ENCODE peak calls at places on chromosomes 6 and 20, in five cellular contexts. D, M, U, B and L are unnamed samples.

GRCh38 chr6:20740088-20740487 is 205.8 kb downstream of the CDKAL1 start:
- DNase-seq in B (no peak), M (no peak), U (no peak), D (no peak), L (no peak)

GRCh38 chr6:76684881-76685280 is 612.4 kb upstream of the IMPG1 start:
- DNase-seq in B (no peak), U (no peak), M (no peak), D (no peak), L (no peak)

GRCh38 chr6:35016417-35017221 is 124.5 kb downstream of the TCP11 start:
- DNase-seq in U (peak; percentile 85), B (peak; percentile 27), M (no peak), D (peak; percentile 31), L (peak; percentile 50)

GRCh38 chr20:38460040-38460623 is 12.5 kb upstream of the RALGAPB start:
- DNase-seq in M (no peak), U (peak; percentile 39), D (no peak), B (peak; percentile 74), L (no peak)

GRCh38 chr6:132797975-132798819 is at the start of gene SLC18B1:
- DNase-seq in D (peak; percentile 60), B (no peak), U (peak; percentile 79), M (no peak), L (peak; percentile 72)

GRCh38 chr6:90078513-90079289 is 184.4 kb downstream of the GJA10 start:
- DNase-seq in B (no peak), D (no peak), M (no peak), U (no peak), L (no peak)

GRCh38 chr6:100001915-100002388 is 7.9 kb upstream of the MCHR2 start:
- DNase-seq in M (peak; percentile 3), U (no peak), D (peak; percentile 45), B (peak; percentile 27), L (peak; percentile 51)

GRCh38 chr20:57908226-57908625 is 198.4 kb upstream of the PMEPA1 start:
- DNase-seq in M (no peak), U (no peak), D (no peak), B (no peak), L (no peak)

GRCh38 chr6:43093361-43094289 is 17.5 kb downstream of the PTK7 start:
- DNase-seq in D (peak; percentile 34), B (no peak), M (no peak), U (peak; percentile 86), L (no peak)

GRCh38 chr6:165986647-165987482 is 180.8 kb downstream of the TBXT start:
- DNase-seq in M (no peak), D (no peak), B (no peak), U (peak; percentile 81), L (no peak)

GRCh38 chr6:21856096-21856825 is 262.7 kb downstream of the SOX4 start:
- DNase-seq in D (no peak), M (no peak), U (no peak), B (peak; percentile 54), L (no peak)

GRCh38 chr6:2713473-2714358 is 37.0 kb downstream of the MYLK4 start:
- DNase-seq in U (no peak), B (peak; percentile 83), D (no peak), M (no peak), L (no peak)

GRCh38 chr6:73704260-73704659 is 8.3 kb downstream of the CD109 start:
- DNase-seq in B (peak; percentile 92), M (no peak), D (no peak), U (no peak), L (no peak)

GRCh38 chr6:52697903-52698302 is 27.0 kb downstream of the TMEM14A start:
- DNase-seq in D (no peak), M (no peak), B (no peak), U (no peak), L (no peak)

GRCh38 chr6:11253594-11253993 is 21.1 kb upstream of the NEDD9 start:
- DNase-seq in U (no peak), B (no peak), M (no peak), D (no peak), L (no peak)

GRCh38 chr20:20593447-20594170 is 118.8 kb downstream of the RALGAPA2 start:
- DNase-seq in U (no peak), B (no peak), D (no peak), M (no peak), L (no peak)

GRCh38 chr6:18207438-18207837 is 52.2 kb downstream of the KDM1B start:
- DNase-seq in U (peak; percentile 84), D (no peak), B (no peak), M (no peak), L (no peak)

GRCh38 chr20:46174469-46175126 is 56.5 kb downstream of the CD40 start:
- DNase-seq in B (peak; percentile 15), M (peak; percentile 19), D (peak; percentile 75), U (peak; percentile 72), L (peak; percentile 71)

GRCh38 chr6:13081189-13081563 is 247.2 kb downstream of the TBC1D7 start:
- DNase-seq in B (no peak), D (no peak), U (no peak), M (no peak), L (no peak)

GRCh38 chr20:31833130-31833930 is 12.1 kb downstream of the FOXS1 start:
- DNase-seq in B (no peak), D (peak; percentile 66), U (no peak), M (no peak), L (peak; percentile 46)

GRCh38 chr6:111812080-111813038 is 60.9 kb downstream of the FYN start:
- DNase-seq in M (no peak), D (no peak), B (no peak), U (no peak), L (no peak)

GRCh38 chr6:163926642-163927041 is 512.1 kb downstream of the QKI start:
- DNase-seq in M (no peak), U (peak; percentile 68), D (no peak), B (peak; percentile 43), L (no peak)

GRCh38 chr6:127845242-127845641 is 55.6 kb downstream of the THEMIS start:
- DNase-seq in B (no peak), U (no peak), D (no peak), M (no peak), L (no peak)

GRCh38 chr20:4439461-4439860 is 282.2 kb upstream of the PRND start:
- DNase-seq in U (no peak), B (peak; percentile 33), M (no peak), D (no peak), L (no peak)

GRCh38 chr20:4443016-4443415 is 278.7 kb upstream of the PRND start:
- DNase-seq in M (no peak), D (no peak), B (no peak), U (no peak), L (no peak)

GRCh38 chr20:4444404-4444803 is 277.3 kb upstream of the PRND start:
- DNase-seq in M (no peak), U (no peak), B (peak; percentile 33), D (no peak), L (no peak)

GRCh38 chr20:4441871-4442270 is 279.8 kb upstream of the PRND start:
- DNase-seq in M (no peak), B (no peak), U (no peak), D (no peak), L (no peak)

GRCh38 chr20:4441191-4441590 is 280.5 kb upstream of the PRND start:
- DNase-seq in U (no peak), D (no peak), B (no peak), M (no peak), L (no peak)
- TF ChIP-seq CTCF in U (no peak), D (no peak), B (no peak), M (no peak), L (no peak)

GRCh38 chr6:6479706-6480250 is 108.7 kb upstream of the LY86 start:
- DNase-seq in M (no peak), D (no peak), B (no peak), U (no peak), L (no peak)
- H3K4me3 ChIP-seq in M (no peak overlapping the region), D (no peak overlapping the region), B (no peak overlapping the region), U (no peak overlapping the region), L (no peak overlapping the region)

GRCh38 chr20:48826883-48827771 is 672 bp downstream of the PREX1 start:
- DNase-seq in M (no peak), B (no peak), D (peak; percentile 37), U (no peak), L (peak; percentile 67)
- TF ChIP-seq CTCF in M (no peak), B (no peak), D (no peak), U (no peak), L (no peak)

DNA sequence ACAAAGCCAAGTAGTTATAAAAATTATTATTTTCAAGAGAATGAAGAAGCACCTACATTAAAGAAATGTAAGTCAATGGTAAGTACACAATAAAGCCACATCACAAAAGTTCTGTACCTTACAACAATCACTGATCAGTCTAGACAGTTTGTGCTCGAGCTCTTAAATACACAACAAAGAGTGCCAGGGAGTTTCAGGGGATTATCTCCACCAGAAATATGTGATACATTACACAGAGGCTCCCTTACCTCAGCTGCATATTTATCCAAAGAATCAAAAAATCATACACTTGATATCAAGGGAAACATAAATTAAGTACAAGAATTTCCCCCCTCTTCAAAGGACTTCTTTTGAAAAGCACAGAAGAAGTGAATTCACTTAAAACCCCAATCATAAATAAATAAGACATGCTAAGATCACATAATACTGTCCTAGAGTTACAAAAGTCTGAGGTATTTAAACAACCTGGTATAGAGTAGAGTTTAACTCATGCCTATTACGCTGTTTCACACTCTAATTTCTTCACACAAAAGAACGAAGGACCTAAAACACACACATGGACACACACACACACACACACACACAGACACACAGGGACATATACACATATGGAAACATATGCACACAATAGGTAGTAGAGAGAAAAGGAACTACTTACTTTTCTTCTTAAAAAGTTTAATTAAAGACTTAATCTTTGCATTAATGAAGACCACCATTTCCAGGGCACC is 555 bp downstream of the NHSL1 start:
- DNase-seq in D (no peak), U (no peak), B (no peak), M (no peak), L (no peak)
- H3K4me3 ChIP-seq in D (no peak overlapping the region), U (no peak overlapping the region), B (peak overlapping the region; percentile 19), M (no peak overlapping the region), L (peak overlapping the region; percentile 57)

GRCh38 chr6:123941855-123942254 is 138.2 kb downstream of the NKAIN2 start:
- DNase-seq in U (no peak), D (no peak), B (no peak), M (no peak), L (no peak)

GRCh38 chr6:123940551-123940950 is 136.9 kb downstream of the NKAIN2 start:
- DNase-seq in B (no peak), U (no peak), D (no peak), M (no peak), L (no peak)

GRCh38 chr6:123945386-123945785 is 141.7 kb downstream of the NKAIN2 start:
- DNase-seq in B (no peak), M (no peak), D (no peak), U (no peak), L (no peak)
- TF ChIP-seq CTCF in B (no peak), M (no peak), D (no peak), U (no peak), L (no peak)